ENCODE peak calls at places on chromosomes 3 and 15, in six cellular contexts. V is activated naive CD4-positive, alpha-beta T cell treated with Interleukin-2 at 50 U/mL for 16 hours; Y is AG09309; O is activated T-helper 1 cell treated with anti-CD3 and anti-CD28 coated beads, Interleukin-2, amount 50 U/mL, for 16 hours; K is GM13977; Q is GM12865. F is an unnamed sample.

GRCh38 chr15:31262143-31262530 is 64.5 kb upstream of the KLF13 start:
- DNase-seq in O (no peak), K (no peak), Y (no peak), Q (no peak), V (no peak), F (no peak)

GRCh38 chr15:78306176-78306774 is 6.9 kb upstream of the SKIC8 start:
- DNase-seq in V (no peak), O (no peak), Q (no peak), K (no peak), Y (no peak), F (no peak)

GRCh38 chr3:189937302-189938255 is 183.1 kb downstream of the P3H2 start:
- DNase-seq in Q (no peak), V (no peak), O (no peak), K (no peak), Y (peak; percentile 100), F (no peak)

GRCh38 chr3:63877737-63878393 is 14.2 kb downstream of the ATXN7 start:
- DNase-seq in Q (no peak), V (no peak), Y (no peak), K (no peak), O (no peak), F (no peak)

GRCh38 chr3:196287405-196288140 is at the start of gene PCYT1A:
- DNase-seq in K (peak; percentile 89), V (peak; percentile 74), Q (peak; percentile 95), Y (peak; percentile 75), O (peak; percentile 40), F (peak; percentile 91)

GRCh38 chr3:8069471-8069870 is 432.2 kb upstream of the LMCD1 start:
- DNase-seq in V (no peak), Q (no peak), K (no peak), Y (no peak), O (no peak), F (no peak)

GRCh38 chr3:129051776-129052400 is 8.7 kb upstream of the GP9 start:
- DNase-seq in O (no peak), Q (no peak), K (no peak), V (no peak), Y (no peak), F (no peak)

GRCh38 chr3:187941848-187942194 is 196.6 kb upstream of the BCL6 start:
- DNase-seq in Y (no peak), O (no peak), Q (no peak), V (no peak), K (no peak), F (no peak)

GRCh38 chr15:45326776-45327175 is 51.6 kb downstream of the GATM start:
- DNase-seq in K (no peak), Q (no peak), Y (no peak), V (no peak), O (no peak), F (no peak)

GRCh38 chr15:63041402-63041977 is 1.1 kb upstream of the TPM1 start:
- DNase-seq in Y (no peak), K (no peak), O (no peak), Q (no peak), V (no peak), F (no peak)

F was measured in NCI-H2171.